ENCODE peak calls at places on chromosomes 6 and 20, in five cellular contexts. N, F, L, A and R are unnamed samples.

GRCh38 chr20:31566658-31567379 is 38.3 kb upstream of the ID1 start:
- DNase-seq in N (no peak), F (peak), L (no peak), A (peak), R (no peak)

GRCh38 chr20:49866051-49866450 is 49.3 kb downstream of the SPATA2 start:
- DNase-seq in N (peak), F (no peak), L (peak), A (no peak), R (no peak)

GRCh38 chr20:46144626-46145025 is 26.5 kb downstream of the CD40 start:
- DNase-seq in N (no peak), F (no peak), L (no peak), A (peak), R (no peak)

GRCh38 chr20:32804817-32805216 is 14.9 kb upstream of the MAPRE1 start:
- DNase-seq in N (no peak), F (no peak), L (no peak), A (peak), R (no peak)

GRCh38 chr6:17165383-17165782 is 63.5 kb downstream of the STMND1 start:
- DNase-seq in N (peak), F (no peak), L (peak), A (peak), R (peak)

GRCh38 chr6:25883991-25884390 is 9.9 kb upstream of the SLC17A3 start:
- DNase-seq in N (peak), F (no peak), L (peak), A (peak), R (peak)

GRCh38 chr20:36720510-36720909 is 25.4 kb downstream of the NDRG3 start:
- DNase-seq in N (no peak), F (no peak), L (peak), A (no peak), R (peak)

GRCh38 chr20:4102381-4102780 is 87.0 kb upstream of the RNF24 start:
- DNase-seq in N (no peak), F (no peak), L (peak), A (peak), R (peak)

GRCh38 chr6:167015302-167015701 is 16.1 kb downstream of the CEP43 start:
- DNase-seq in N (no peak), F (no peak), L (no peak), A (no peak), R (no peak)

GRCh38 chr20:4130404-4131189 is 115.2 kb upstream of the RNF24 start:
- DNase-seq in N (peak), F (no peak), L (peak), A (peak), R (peak)

GRCh38 chr6:99016355-99016754 is 68.6 kb upstream of the FBXL4 start:
- DNase-seq in N (peak), F (no peak), L (peak), A (peak), R (peak)

GRCh38 chr20:34355427-34355826 is 7.6 kb upstream of the ITCH start:
- DNase-seq in N (no peak), F (no peak), L (no peak), A (no peak), R (no peak)

GRCh38 chr20:46568570-46569129 is 18.2 kb upstream of the OCSTAMP start:
- DNase-seq in N (peak), F (peak), L (peak), A (peak), R (peak)

GRCh38 chr6:110809792-110810191 is 5.5 kb downstream of the CDK19 start:
- DNase-seq in N (no peak), F (no peak), L (no peak), A (no peak), R (no peak)

GRCh38 chr20:17615645-17616479 is 46.0 kb downstream of the DSTN start:
- DNase-seq in N (no peak), F (peak), L (no peak), A (no peak), R (no peak)

GRCh38 chr20:17617868-17618672 is 48.2 kb downstream of the DSTN start:
- DNase-seq in N (no peak), F (peak), L (no peak), A (no peak), R (no peak)

GRCh38 chr20:17616480-17617211 is 46.8 kb downstream of the DSTN start:
- DNase-seq in N (no peak), F (peak), L (no peak), A (no peak), R (no peak)

GRCh38 chr20:17618673-17619013 is 48.8 kb downstream of the DSTN start:
- DNase-seq in N (no peak), F (peak), L (no peak), A (no peak), R (no peak)

GRCh38 chr20:17617212-17617867 is 47.5 kb downstream of the DSTN start:
- DNase-seq in N (peak), F (peak), L (peak), A (no peak), R (no peak)
- TF ChIP-seq CTCF in N (peak), F (peak), L (peak), A (peak), R (peak)

GRCh38 chr20:11232896-11233295 is 559.1 kb upstream of the JAG1 start:
- DNase-seq in N (no peak), F (no peak), L (no peak), A (no peak), R (no peak)

GRCh38 chr20:11229772-11230171 is 556.0 kb upstream of the JAG1 start:
- DNase-seq in N (peak), F (peak), L (peak), A (peak), R (peak)

GRCh38 chr20:11232249-11232648 is 558.5 kb upstream of the JAG1 start:
- DNase-seq in N (no peak), F (no peak), L (no peak), A (no peak), R (no peak)

GRCh38 chr20:11234181-11234969 is 560.6 kb upstream of the JAG1 start:
- DNase-seq in N (no peak), F (no peak), L (peak), A (no peak), R (no peak)

DNA sequence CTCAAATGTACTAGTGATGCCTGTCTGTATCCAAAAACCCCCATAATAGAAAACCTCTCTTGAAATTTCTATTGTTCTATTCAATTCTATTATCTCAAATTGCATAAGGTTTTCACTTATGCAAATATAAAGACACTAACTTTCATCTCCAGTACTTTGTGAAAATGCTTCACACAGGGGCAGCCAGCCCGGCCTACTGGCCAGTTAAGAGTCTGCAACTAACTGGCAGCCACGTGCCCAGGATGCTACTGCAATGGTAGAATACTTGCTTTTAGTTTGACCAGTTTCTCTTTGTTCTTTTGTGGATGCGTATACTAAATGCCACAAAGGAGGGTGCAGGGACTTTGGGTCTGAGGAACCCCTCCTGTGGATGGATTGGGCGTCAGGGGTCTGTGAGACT is 557.9 kb upstream of the JAG1 start:
- DNase-seq in N (no peak), F (no peak), L (no peak), A (no peak), R (no peak)
- TF ChIP-seq CTCF in N (no peak), F (no peak), L (no peak), A (no peak), R (no peak)

DNA sequence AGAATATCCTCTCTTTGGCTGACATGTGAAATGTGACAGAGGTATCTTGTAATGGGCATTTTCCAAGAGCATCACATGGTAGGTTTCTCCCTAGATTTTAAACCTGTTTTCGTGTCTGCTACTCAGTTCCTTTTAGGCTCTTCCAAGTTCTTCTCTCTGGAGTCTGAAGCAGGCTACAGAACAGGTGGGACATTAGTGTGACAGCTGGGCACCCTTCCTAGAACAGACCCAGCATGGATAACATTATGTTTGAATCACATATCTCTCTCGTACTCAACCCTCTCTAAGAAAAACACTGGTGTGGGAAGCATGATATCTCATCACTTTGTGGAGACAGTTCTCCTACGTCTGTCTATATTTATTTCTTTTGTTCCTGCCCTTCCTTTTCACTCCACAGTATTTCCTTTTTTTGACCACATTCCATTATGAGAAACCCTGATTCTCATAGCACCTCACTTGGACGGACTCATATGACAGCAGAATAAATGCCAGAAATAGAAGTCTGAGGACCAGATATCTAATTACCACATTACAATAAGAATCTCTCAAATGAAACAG is 263.4 kb downstream of the NKAIN2 start:
- DNase-seq in N (no peak), F (no peak), L (no peak), A (no peak), R (no peak)
- TF ChIP-seq CTCF in N (no peak), F (no peak), L (no peak), A (no peak), R (no peak)

GRCh38 chr6:157547112-157547511 is 166.1 kb downstream of the ZDHHC14 start:
- DNase-seq in N (no peak), F (no peak), L (no peak), A (no peak), R (no peak)
- TF ChIP-seq CTCF in N (no peak), F (no peak), L (no peak), A (no peak), R (no peak)

DNA sequence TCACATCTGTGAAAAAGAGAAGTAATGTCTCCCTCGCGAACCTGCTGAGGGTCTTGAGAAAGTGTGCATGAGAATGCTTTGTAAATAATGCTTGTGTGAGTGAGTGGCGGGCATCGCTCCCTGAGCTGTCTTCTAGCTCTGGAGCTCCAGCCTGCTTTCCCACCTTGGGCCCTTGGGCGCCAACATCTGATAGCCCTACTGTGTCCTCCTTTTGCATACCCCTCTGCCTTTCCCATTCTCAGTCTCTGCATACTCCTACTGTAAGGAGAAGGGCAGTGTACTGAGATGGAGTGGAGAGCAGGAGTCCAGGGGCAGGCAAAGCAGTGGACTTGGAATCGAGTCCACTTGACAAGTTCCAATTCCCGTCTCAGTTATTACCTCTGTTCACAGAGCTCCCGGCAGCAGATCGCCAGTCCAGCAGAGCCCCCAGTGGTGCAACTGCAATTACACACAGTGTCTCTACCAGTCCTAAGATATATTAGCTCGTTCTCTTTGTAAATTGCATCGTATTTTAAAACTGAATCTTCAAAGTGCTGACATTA is 855 bp upstream of the NCR2 start:
- DNase-seq in N (no peak), F (no peak), L (no peak), A (no peak), R (no peak)
- TF ChIP-seq CTCF in N (peak), F (no peak), L (peak), A (no peak), R (no peak)

GRCh38 chr6:50816115-50816675 is 2.5 kb upstream of the TFAP2B start:
- DNase-seq in N (peak), F (peak), L (peak), A (peak), R (peak)
- TF ChIP-seq CTCF in N (peak), F (peak), L (peak), A (peak), R (peak)

DNA sequence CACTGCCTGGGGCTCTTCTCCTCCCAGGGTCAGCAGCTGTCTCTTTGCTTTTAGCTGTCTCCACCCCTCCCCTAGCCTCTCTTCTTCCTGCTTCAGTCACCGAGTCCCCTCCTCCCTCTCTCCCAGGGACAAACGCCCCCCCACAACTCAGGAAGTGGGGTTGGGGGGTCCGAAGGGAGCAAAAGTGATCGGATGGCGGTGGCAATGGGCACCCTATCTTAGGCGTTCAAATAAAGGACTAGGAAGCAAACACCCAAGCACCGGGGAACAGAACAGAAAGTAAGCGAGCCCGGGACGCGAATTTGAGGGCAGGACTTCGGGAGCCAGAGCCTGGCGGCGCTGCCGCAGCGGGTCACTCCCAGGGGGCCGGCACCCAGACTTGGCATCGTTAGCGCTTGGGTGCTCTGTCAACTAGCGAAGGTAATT is 951 bp upstream of the ITPR3 start:
- DNase-seq in N (no peak), F (peak), L (no peak), A (no peak), R (no peak)
- TF ChIP-seq CTCF in N (no peak), F (no peak), L (no peak), A (no peak), R (no peak)

DNA sequence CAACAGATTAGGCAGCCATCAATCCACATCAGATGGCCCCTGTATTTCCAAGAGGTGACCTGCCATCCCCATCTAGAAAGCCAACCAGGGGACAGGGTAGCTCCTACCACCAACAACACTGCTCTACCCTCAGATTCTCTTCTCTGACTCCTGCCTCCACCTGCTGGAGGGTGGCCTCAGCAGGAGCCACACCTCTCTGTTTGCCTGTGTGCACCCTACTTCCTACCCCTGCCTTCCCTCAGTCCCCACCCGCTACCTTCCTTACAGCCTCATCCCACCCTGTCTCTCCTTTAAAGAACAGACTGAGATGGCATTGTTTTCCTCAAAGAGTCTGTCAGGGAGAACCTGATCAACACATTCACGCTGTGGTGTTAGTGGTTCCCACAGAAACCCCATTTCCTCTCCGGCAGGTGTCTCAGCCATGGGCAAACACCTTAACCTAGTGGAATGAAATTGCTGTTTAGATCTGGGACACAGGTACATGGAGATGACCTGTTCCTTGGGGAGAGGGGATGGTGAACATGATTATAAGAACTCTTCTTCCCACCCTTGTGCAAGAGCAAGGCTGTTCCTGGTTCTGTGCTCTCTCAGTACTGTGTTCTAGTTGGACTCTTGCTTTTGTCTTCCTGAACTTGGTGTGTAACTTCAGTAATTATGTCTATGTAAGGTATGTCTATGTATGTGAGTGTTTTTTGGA is 1.8 kb downstream of the ENTPD6 start:
- DNase-seq in N (no peak), F (peak), L (no peak), A (no peak), R (no peak)
- TF ChIP-seq CTCF in N (no peak), F (no peak), L (no peak), A (peak), R (no peak)